ENCODE peak calls at places on chromosomes 13 and 19, in five cellular contexts. H is activated CD4-positive, alpha-beta T cell treated with anti-CD3 and anti-CD28 coated beads, Interleukin-2, amount 50 U/mL, for 1 hour; X is ELF-1; C is bronchial epithelial cell; B is tibial artery. A is an unnamed sample.
A peak's percentile ranks its signal among the peaks of the same experiment; 100 is the strongest.

GRCh38 chr19:3404324-3405260 is 38.2 kb downstream of the NFIC start:
- DNase-seq in C (peak; percentile 60), X (no peak), H (no peak), B (peak; percentile 96), A (no peak)

GRCh38 chr19:56091066-56091490 is 30.0 kb downstream of the ZNF787 start:
- DNase-seq in H (no peak), X (no peak), B (no peak), C (peak; percentile 90), A (no peak)

GRCh38 chr13:22740264-22740663 is 440.5 kb upstream of the SGCG start:
- DNase-seq in B (no peak), X (peak; percentile 10), C (peak; percentile 2), H (no peak), A (no peak)

GRCh38 chr19:37718357-37718756 is 1.2 kb downstream of the ZNF607 start:
- DNase-seq in X (peak; percentile 6), B (no peak), H (no peak), C (peak; percentile 2), A (no peak)

GRCh38 chr19:35845215-35846037 is 6.9 kb downstream of the NPHS1 start:
- DNase-seq in H (no peak), X (no peak), C (peak; percentile 9), B (no peak), A (peak; percentile 70)

GRCh38 chr13:48539550-48539949 is 6.7 kb upstream of the RCBTB2 start:
- DNase-seq in B (no peak), C (no peak), H (no peak), X (no peak), A (no peak)

GRCh38 chr13:99221567-99222239 is 21.0 kb downstream of the UBAC2 start:
- DNase-seq in C (no peak), X (no peak), B (no peak), H (no peak), A (no peak)

GRCh38 chr19:55386515-55386947 is 799 bp downstream of the RPL28 start:
- DNase-seq in B (no peak), C (peak; percentile 26), H (no peak), X (no peak), A (no peak)

GRCh38 chr19:14731200-14731599 is 41.4 kb downstream of the ZNF333 start:
- DNase-seq in C (no peak), H (no peak), B (no peak), X (peak; percentile 3), A (no peak)

GRCh38 chr13:81540777-81541176 is 1199.9 kb upstream of the SPRY2 start:
- DNase-seq in B (no peak), X (no peak), C (peak; percentile 7), H (no peak), A (no peak)

GRCh38 chr19:10817291-10818038 is 18.5 kb downstream of the TMED1 start:
- DNase-seq in H (no peak), X (no peak), C (no peak), B (peak; percentile 89), A (no peak)

GRCh38 chr19:35719402-35720162 is 1.8 kb downstream of the KMT2B start:
- DNase-seq in X (no peak), B (no peak), C (no peak), H (no peak), A (no peak)

GRCh38 chr19:2341987-2342386 is 13.5 kb downstream of the SPPL2B start:
- DNase-seq in H (no peak), B (no peak), X (peak; percentile 75), C (no peak), A (no peak)

GRCh38 chr19:14575428-14575980 is 3.6 kb upstream of the NDUFB7 start:
- DNase-seq in X (no peak), C (no peak), H (no peak), B (no peak), A (no peak)

GRCh38 chr19:288911-289310 is 2.3 kb downstream of the PLPP2 start:
- DNase-seq in B (no peak), C (no peak), H (no peak), X (no peak), A (no peak)

GRCh38 chr13:23724196-23724970 is 154.2 kb downstream of the TNFRSF19 start:
- DNase-seq in B (no peak), H (no peak), C (peak; percentile 26), X (peak; percentile 46), A (no peak)

GRCh38 chr13:95115525-95115924 is 185.7 kb downstream of the ABCC4 start:
- DNase-seq in B (no peak), C (peak; percentile 99), X (no peak), H (no peak), A (no peak)

GRCh38 chr13:111228262-111229144 is 91.9 kb upstream of the TEX29 start:
- DNase-seq in C (no peak), B (peak; percentile 88), H (no peak), X (no peak), A (no peak)

GRCh38 chr13:114061746-114062145 is 70.7 kb downstream of the RASA3 start:
- DNase-seq in B (no peak), C (no peak), H (no peak), X (no peak), A (no peak)

GRCh38 chr13:40064723-40065122 is 409.3 kb downstream of the COG6 start:
- DNase-seq in B (no peak), X (no peak), H (no peak), C (peak; percentile 82), A (no peak)

GRCh38 chr19:372306-372890 is 27.8 kb upstream of the MIER2 start:
- DNase-seq in X (no peak), H (no peak), C (no peak), B (no peak), A (no peak)

GRCh38 chr13:26897706-26898550 is 137.3 kb upstream of the GPR12 start:
- DNase-seq in C (no peak), B (no peak), X (no peak), H (no peak), A (no peak)

GRCh38 chr19:40465781-40466218 is 255 bp upstream of the BLVRB start:
- DNase-seq in X (peak; percentile 99), B (peak; percentile 100), H (peak; percentile 100), C (peak; percentile 97), A (peak; percentile 99)

GRCh38 chr13:76000131-76000530 is 364.0 kb downstream of the LMO7 start:
- DNase-seq in X (no peak), C (no peak), H (no peak), B (no peak), A (no peak)

GRCh38 chr19:39246951-39247669 is 1.5 kb downstream of the IFNL4 start:
- DNase-seq in C (no peak), B (no peak), X (peak; percentile 50), H (no peak), A (peak; percentile 86)

GRCh38 chr19:7869453-7869909 is 4.7 kb downstream of the PRR36 start:
- DNase-seq in B (no peak), C (peak; percentile 20), X (peak; percentile 82), H (peak; percentile 83), A (peak; percentile 81)

GRCh38 chr19:13102666-13103584 is at the start of gene LYL1:
- DNase-seq in X (peak; percentile 85), B (peak; percentile 86), C (no peak), H (no peak), A (peak; percentile 70)

GRCh38 chr19:29917911-29918310 is 24.1 kb upstream of the URI1 start:
- DNase-seq in H (no peak), B (no peak), X (no peak), C (no peak), A (no peak)

GRCh38 chr19:18612772-18613588 is at the start of gene TMEM59L:
- DNase-seq in H (peak; percentile 52), B (no peak), X (no peak), C (no peak), A (no peak)

GRCh38 chr13:39273953-39274352 is 235.7 kb downstream of the NHLRC3 start:
- DNase-seq in H (no peak), X (peak; percentile 35), C (peak; percentile 43), B (no peak), A (peak; percentile 38)

GRCh38 chr13:45602183-45602582 is 13.4 kb downstream of the ERICH6B start:
- DNase-seq in C (no peak), H (no peak), X (no peak), B (no peak), A (no peak)

GRCh38 chr19:38227272-38228004 is 3.4 kb upstream of the DPF1 start:
- DNase-seq in C (no peak), X (no peak), H (no peak), B (no peak), A (no peak)

GRCh38 chr19:53905787-53906186 is 3.3 kb upstream of the CACNG7 start:
- DNase-seq in X (no peak), C (no peak), H (no peak), B (no peak), A (no peak)

GRCh38 chr19:18772620-18773587 is 18.2 kb downstream of the COMP start:
- DNase-seq in H (no peak), X (no peak), C (peak; percentile 72), B (no peak), A (no peak)

GRCh38 chr13:52998290-52998876 is 30.2 kb upstream of the OLFM4 start:
- DNase-seq in B (no peak), H (no peak), C (no peak), X (no peak), A (no peak)

GRCh38 chr13:80924596-80924995 is 583.7 kb upstream of the SPRY2 start:
- DNase-seq in C (peak; percentile 21), B (no peak), X (no peak), H (no peak), A (no peak)